ENCODE peak calls at places on chromosomes 13 and 19, in seven cellular contexts. L is neuronal stem cell, R is mesendoderm, K is H9, M is H1, F is IMR-90, G is trophoblast cell. X is an unnamed sample.

GRCh38 chr13:57611956-57612355 is 19.6 kb upstream of the PCDH17 start:
- DNase-seq in M (no peak), L (no peak), G (no peak), K (no peak), R (no peak), F (no peak), X (no peak)

GRCh38 chr19:8355631-8356402 is 8.1 kb upstream of the ANGPTL4 start:
- DNase-seq in R (no peak), K (no peak), M (no peak), F (peak; percentile 98), L (no peak), G (peak; percentile 54), X (peak; percentile 100)

GRCh38 chr19:33048806-33049676 is 15.6 kb downstream of the RHPN2 start:
- DNase-seq in M (no peak), L (no peak), K (no peak), G (peak; percentile 88), F (peak; percentile 24), R (no peak), X (no peak)

GRCh38 chr13:66425741-66426140 is 804.4 kb downstream of the PCDH9 start:
- DNase-seq in K (no peak), M (no peak), G (no peak), R (no peak), F (peak; percentile 24), L (no peak), X (peak; percentile 13)

GRCh38 chr19:3494051-3494450 is 6.4 kb downstream of the DOHH start:
- DNase-seq in K (peak; percentile 88), F (no peak), R (peak; percentile 59), M (peak; percentile 88), L (no peak), G (no peak), X (no peak)

GRCh38 chr13:78401833-78402232 is 201.5 kb downstream of the POU4F1 start:
- DNase-seq in L (no peak), M (no peak), F (no peak), K (no peak), G (no peak), R (no peak), X (peak; percentile 56)

GRCh38 chr13:91426913-91427312 is 28.5 kb downstream of the GPC5 start:
- DNase-seq in G (no peak), R (peak; percentile 19), M (no peak), K (no peak), L (no peak), F (no peak), X (no peak)

GRCh38 chr13:110458594-110459365 is 102.7 kb downstream of the RAB20 start:
- DNase-seq in M (no peak), F (no peak), G (no peak), L (no peak), K (no peak), R (no peak), X (no peak)

GRCh38 chr19:2561221-2561620 is 85.3 kb downstream of the GADD45B start:
- DNase-seq in L (no peak), G (no peak), F (no peak), M (no peak), K (no peak), R (no peak), X (no peak)

GRCh38 chr13:36804588-36804987 is 14.4 kb upstream of the RFXAP start:
- DNase-seq in K (no peak), M (no peak), L (no peak), F (no peak), R (no peak), G (no peak), X (no peak)

GRCh38 chr13:39938591-39938990 is 283.1 kb downstream of the COG6 start:
- DNase-seq in L (no peak), G (no peak), R (no peak), K (no peak), F (no peak), M (no peak), X (no peak)

DNA sequence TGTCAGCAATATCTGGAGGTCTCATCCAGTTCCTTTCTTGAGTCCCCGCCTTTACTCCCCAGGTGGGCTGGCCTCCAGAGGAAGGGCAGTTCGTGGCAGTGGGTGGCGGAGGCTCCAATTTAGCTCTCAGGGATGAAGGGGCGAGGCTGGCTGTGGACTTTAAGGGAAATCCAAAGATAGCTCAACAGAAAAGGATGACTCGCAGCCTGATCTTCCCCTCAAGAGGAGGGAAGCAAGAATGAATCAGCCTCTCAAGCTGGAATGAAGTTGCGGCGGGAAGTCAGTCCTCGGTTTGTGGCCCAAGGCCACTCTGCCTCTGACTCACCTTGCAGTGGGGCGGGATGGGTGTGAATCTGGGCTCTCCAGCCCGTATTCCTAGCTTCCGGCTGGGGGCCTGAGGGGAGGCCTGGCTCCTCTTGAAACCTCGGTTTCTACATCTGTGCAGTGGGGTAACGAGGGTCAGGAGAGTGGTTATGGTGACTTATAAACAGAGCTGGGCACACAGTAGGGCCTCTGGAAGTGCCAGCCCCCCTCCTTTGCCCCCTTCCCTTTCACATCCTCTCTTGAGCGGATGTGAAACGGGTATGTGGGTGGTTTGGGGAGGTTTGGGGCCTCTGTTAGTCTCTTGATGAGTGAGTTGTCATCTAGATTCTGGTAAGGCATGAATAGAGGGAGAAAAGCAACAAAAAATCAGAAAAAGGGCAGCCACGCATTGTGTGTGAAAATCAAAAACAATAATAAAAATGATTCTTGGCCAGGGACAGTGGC is 10.5 kb upstream of the SMG9 start:
- DNase-seq in R (peak; percentile 89), K (peak; percentile 60), F (peak; percentile 97), L (no peak), M (no peak), G (peak; percentile 96), X (peak; percentile 98)
- H3K9ac ChIP-seq in R (no peak overlapping the region), K (no peak overlapping the region), F (no peak overlapping the region), L (no peak overlapping the region), M (no peak overlapping the region), G (no peak overlapping the region), X (peak overlapping the region; percentile 77)

GRCh38 chr19:46717716-46718143 is 816 bp upstream of the PRKD2 start:
- DNase-seq in G (no peak), F (no peak), L (no peak), K (no peak), R (no peak), M (peak; percentile 58), X (no peak)

GRCh38 chr19:46720516-46721239 is 3.8 kb upstream of the PRKD2 start:
- DNase-seq in K (no peak), G (peak; percentile 70), F (no peak), M (no peak), R (no peak), L (no peak), X (no peak)

GRCh38 chr19:46719629-46720515 is 3.0 kb upstream of the PRKD2 start:
- DNase-seq in K (no peak), L (no peak), G (no peak), F (no peak), M (no peak), R (no peak), X (no peak)

GRCh38 chr19:46718157-46718933 is 1.4 kb upstream of the PRKD2 start:
- DNase-seq in G (peak; percentile 65), F (no peak), L (no peak), K (peak; percentile 55), R (peak; percentile 49), M (peak; percentile 61), X (no peak)

DNA sequence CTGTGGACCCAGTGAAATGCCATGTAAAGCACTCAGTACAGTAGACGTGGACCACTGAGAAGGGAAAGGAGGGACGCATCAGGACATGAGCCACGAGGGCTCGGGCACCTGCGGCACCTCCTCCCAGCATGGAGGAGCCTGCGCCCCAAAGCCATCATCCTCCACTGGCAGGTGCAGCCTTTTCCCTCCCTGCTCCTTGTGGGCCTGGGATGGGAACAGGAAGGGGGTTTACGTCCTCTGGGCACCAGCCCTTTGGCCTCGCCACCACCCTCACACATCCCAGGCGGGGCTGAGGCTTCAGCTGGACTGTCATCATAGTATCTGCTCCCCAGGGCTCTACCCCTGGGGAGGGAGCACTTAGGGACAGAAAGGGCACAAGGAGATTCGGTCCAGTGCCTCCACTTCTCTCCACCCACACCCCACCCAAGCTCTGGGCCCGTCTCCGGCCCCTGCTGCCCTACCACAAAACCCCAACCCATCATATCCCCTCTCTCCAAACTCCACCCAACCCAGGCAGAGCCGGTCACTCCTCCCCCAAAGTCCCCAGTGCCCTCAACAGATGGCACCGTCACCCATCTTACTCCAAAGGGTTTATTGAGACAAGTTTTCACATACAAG is 2.1 kb upstream of the PRKD2 start:
- DNase-seq in K (no peak), L (no peak), F (no peak), G (no peak), R (no peak), M (no peak), X (no peak)
- H3K4me2 ChIP-seq in K (no peak overlapping the region), L (no peak overlapping the region), F (no peak overlapping the region), G (no peak overlapping the region), R (no peak overlapping the region), M (no peak overlapping the region), X (no peak overlapping the region)

GRCh38 chr13:25807562-25807961 is 244.3 kb downstream of the SHISA2 start:
- DNase-seq in R (no peak), M (no peak), F (no peak), G (no peak), K (no peak), L (no peak), X (no peak)
- H3K23ac ChIP-seq in R (no peak overlapping the region), M (no peak overlapping the region), F (no peak overlapping the region), G (no peak overlapping the region), K (no peak overlapping the region), L (no peak overlapping the region), X (no peak overlapping the region)

DNA sequence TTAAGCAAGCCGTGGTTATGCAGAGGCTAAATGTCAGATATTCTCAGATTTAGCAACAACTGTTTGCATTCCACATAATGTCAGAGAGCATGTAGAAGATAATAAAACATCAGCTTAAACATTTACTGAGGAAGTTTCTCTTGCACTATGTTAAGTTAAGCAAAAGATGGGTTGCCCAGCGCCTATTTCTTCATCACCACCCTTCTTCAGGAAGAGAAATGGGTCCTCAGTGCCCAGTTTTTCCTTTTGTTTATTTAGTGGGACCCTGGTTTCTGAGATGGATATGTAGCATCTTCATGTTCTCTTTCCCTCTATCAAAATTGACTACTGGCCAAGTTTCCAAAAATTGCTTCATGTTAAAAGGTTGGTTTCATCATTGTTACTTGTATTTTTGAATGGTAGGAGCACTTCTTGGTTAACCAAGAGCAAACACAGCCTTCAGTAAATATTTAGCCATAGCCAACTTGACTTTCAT is 356.8 kb downstream of the RFC3 start:
- DNase-seq in K (no peak), G (no peak), F (peak; percentile 33), R (no peak), M (no peak), L (no peak), X (peak; percentile 37)
- H3K9ac ChIP-seq in K (no peak overlapping the region), G (no peak overlapping the region), F (no peak overlapping the region), R (no peak overlapping the region), M (no peak overlapping the region), L (no peak overlapping the region), X (no peak overlapping the region)

GRCh38 chr13:106291006-106291405 is 244.5 kb downstream of the EFNB2 start:
- DNase-seq in K (no peak), L (no peak), F (peak; percentile 76), M (no peak), G (peak; percentile 2), R (no peak), X (peak; percentile 60)
- H3K4me2 ChIP-seq in K (no peak overlapping the region), L (no peak overlapping the region), F (peak overlapping the region; percentile 5), M (no peak overlapping the region), G (no peak overlapping the region), R (no peak overlapping the region), X (no peak overlapping the region)

X was measured in mesenchymal stem cell.